ENCODE peak calls at places on chromosomes 11 and 22, in five cellular contexts. Q is K562, D is IMR-90, Z is SK-N-SH, P is GM12878. R is an unnamed sample.

GRCh38 chr22:19806213-19807160 is 45.9 kb downstream of the TBX1 start:
- DNase-seq in Q (peak; percentile 99), D (no peak), Z (peak; percentile 30), P (no peak), R (peak; percentile 50)

GRCh38 chr11:114036156-114036811 is 23.2 kb upstream of the ZBTB16 start:
- DNase-seq in Q (peak; percentile 76), D (peak; percentile 18), Z (peak; percentile 90), P (no peak), R (peak; percentile 72)

GRCh38 chr22:27668828-27669797 is 132.4 kb downstream of the MN1 start:
- DNase-seq in Q (peak; percentile 78), D (peak; percentile 18), Z (no peak), P (no peak), R (peak; percentile 58)

GRCh38 chr11:63614136-63614664 is at the start of gene PLAAT3:
- DNase-seq in Q (peak; percentile 87), D (no peak), Z (peak; percentile 87), P (no peak), R (peak; percentile 82)

GRCh38 chr22:22944268-22944985 is 56.8 kb downstream of the IGLL5 start:
- DNase-seq in Q (no peak), D (no peak), Z (no peak), P (no peak), R (no peak)

GRCh38 chr22:21816787-21817496 is 50.5 kb downstream of the MAPK1 start:
- DNase-seq in Q (peak; percentile 72), D (peak; percentile 95), Z (peak; percentile 20), P (peak; percentile 61), R (peak; percentile 48)

GRCh38 chr22:40024201-40025061 is 29.7 kb downstream of the FAM83F start:
- DNase-seq in Q (peak; percentile 84), D (peak; percentile 51), Z (peak; percentile 85), P (no peak), R (peak; percentile 75)

GRCh38 chr11:65588199-65589054 is 7.2 kb downstream of the KCNK7 start:
- DNase-seq in Q (peak; percentile 66), D (peak; percentile 32), Z (peak; percentile 88), P (peak; percentile 96), R (peak; percentile 77)

GRCh38 chr22:49574861-49575702 is 252.6 kb downstream of the BRD1 start:
- DNase-seq in Q (no peak), D (no peak), Z (peak; percentile 9), P (no peak), R (no peak)

GRCh38 chr11:120738516-120739046 is 227.0 kb downstream of the GRIK4 start:
- DNase-seq in Q (no peak), D (no peak), Z (no peak), P (no peak), R (no peak)

GRCh38 chr11:35812850-35813249 is 131.0 kb upstream of the LDLRAD3 start:
- DNase-seq in Q (no peak), D (no peak), Z (no peak), P (no peak), R (no peak)

GRCh38 chr11:58334708-58335107 is 24.2 kb downstream of the OR5B17 start:
- DNase-seq in Q (no peak), D (peak; percentile 89), Z (no peak), P (no peak), R (peak; percentile 2)

GRCh38 chr11:108224908-108225786 is 2.3 kb downstream of the ATM start:
- DNase-seq in Q (no peak), D (no peak), Z (no peak), P (no peak), R (no peak)

GRCh38 chr11:44180107-44180506 is 84.6 kb downstream of the EXT2 start:
- DNase-seq in Q (no peak), D (no peak), Z (no peak), P (no peak), R (no peak)

GRCh38 chr11:116948375-116948774 is 111.0 kb upstream of the APOA1 start:
- DNase-seq in Q (no peak), D (peak; percentile 54), Z (no peak), P (no peak), R (no peak)

GRCh38 chr11:121769191-121769590 is 316.4 kb upstream of the SORL1-AS1 start:
- DNase-seq in Q (no peak), D (no peak), Z (no peak), P (no peak), R (no peak)

GRCh38 chr11:46256540-46257001 is 20.9 kb upstream of the CREB3L1 start:
- DNase-seq in Q (no peak), D (no peak), Z (no peak), P (no peak), R (no peak)

GRCh38 chr11:112786886-112787530 is 174.2 kb upstream of the NCAM1 start:
- DNase-seq in Q (no peak), D (no peak), Z (no peak), P (no peak), R (no peak)

GRCh38 chr22:46748206-46748947 is 10.3 kb upstream of the CERK start:
- DNase-seq in Q (no peak), D (no peak), Z (no peak), P (no peak), R (no peak)

GRCh38 chr11:118059231-118059940 is 17.5 kb upstream of the TMPRSS4 start:
- DNase-seq in Q (no peak), D (no peak), Z (no peak), P (no peak), R (no peak)

GRCh38 chr11:121291896-121292502 is 572 bp upstream of the SC5D start:
- DNase-seq in Q (no peak), D (peak; percentile 5), Z (peak; percentile 3), P (peak; percentile 51), R (no peak)

GRCh38 chr11:56977324-56977723 is 11.4 kb upstream of the OR5AK2 start:
- DNase-seq in Q (no peak), D (no peak), Z (no peak), P (no peak), R (no peak)

GRCh38 chr22:35452351-35452781 is 52.4 kb downstream of the MCM5 start:
- DNase-seq in Q (no peak), D (no peak), Z (no peak), P (no peak), R (no peak)

GRCh38 chr22:49462795-49463194 is 364.9 kb downstream of the BRD1 start:
- DNase-seq in Q (no peak), D (no peak), Z (no peak), P (no peak), R (no peak)

GRCh38 chr22:42905702-42906183 is 48.7 kb upstream of the ARFGAP3 start:
- DNase-seq in Q (no peak), D (no peak), Z (peak; percentile 15), P (no peak), R (no peak)

GRCh38 chr11:103892603-103893002 is 143.8 kb upstream of the DDI1 start:
- DNase-seq in Q (no peak), D (peak; percentile 83), Z (no peak), P (no peak), R (peak; percentile 39)

GRCh38 chr11:1564535-1565172 is 7.4 kb downstream of the DUSP8 start:
- DNase-seq in Q (peak; percentile 94), D (peak; percentile 94), Z (peak; percentile 88), P (no peak), R (peak; percentile 38)

DNA sequence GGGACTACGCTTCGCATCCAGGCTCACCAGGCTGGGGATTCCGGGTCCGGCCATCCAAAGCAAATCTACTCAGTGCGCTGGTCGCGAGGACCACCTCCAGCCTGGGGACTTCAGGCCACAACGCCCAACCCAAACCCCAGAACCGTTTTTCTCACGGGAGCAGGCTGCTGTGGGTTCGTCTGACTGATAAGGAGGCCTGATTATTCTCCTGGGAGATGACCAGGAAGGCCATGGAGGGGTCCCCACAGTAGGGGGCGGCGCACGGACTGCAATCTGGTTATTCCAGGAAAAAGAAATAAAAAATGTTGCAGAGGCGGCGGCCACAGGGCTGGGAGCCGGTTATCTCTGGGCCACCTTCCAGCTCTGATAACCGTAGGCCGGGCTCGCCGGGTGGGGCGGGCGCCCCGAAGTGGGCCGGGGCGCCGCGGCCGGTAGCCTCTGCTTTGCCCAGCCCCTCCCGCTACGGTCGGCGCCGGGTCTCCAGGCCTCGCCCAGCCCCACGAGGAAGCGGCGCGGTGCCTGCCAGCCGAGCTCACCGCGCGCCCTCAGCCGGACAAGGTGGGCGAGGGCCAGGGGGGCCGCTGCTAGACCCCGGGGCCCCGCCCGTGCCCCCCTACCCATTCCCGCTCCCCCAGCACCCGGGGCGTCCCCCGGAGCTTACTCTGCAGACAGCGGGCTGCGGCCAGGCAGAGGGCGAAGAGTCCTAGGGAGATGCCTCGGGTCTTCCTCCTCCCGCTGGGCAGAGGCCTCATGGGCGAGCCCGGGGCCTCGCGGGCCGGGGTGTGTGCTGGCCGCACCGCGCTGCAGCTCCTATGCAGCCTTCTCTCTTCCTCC is 450 bp downstream of the VSTM5 start:
- DNase-seq in Q (peak; percentile 41), D (no peak), Z (peak; percentile 83), P (no peak), R (peak; percentile 11)
- TF ChIP-seq RCOR1 in Q (peak; percentile 67), D (no peak), Z (no peak), P (no peak), R (no peak)

GRCh38 chr11:125515102-125515439 is 19.0 kb upstream of the FEZ1 start:
- DNase-seq in Q (no peak), D (no peak), Z (no peak), P (no peak), R (no peak)

GRCh38 chr11:125513705-125514265 is 17.7 kb upstream of the FEZ1 start:
- DNase-seq in Q (no peak), D (no peak), Z (no peak), P (no peak), R (no peak)

GRCh38 chr11:125516266-125516665 is 20.2 kb upstream of the FEZ1 start:
- DNase-seq in Q (no peak), D (no peak), Z (no peak), P (no peak), R (no peak)

GRCh38 chr11:125512106-125512505 is 16.0 kb upstream of the FEZ1 start:
- DNase-seq in Q (no peak), D (no peak), Z (no peak), P (no peak), R (no peak)

GRCh38 chr11:125514336-125515101 is 18.5 kb upstream of the FEZ1 start:
- DNase-seq in Q (no peak), D (peak; percentile 46), Z (peak; percentile 32), P (peak; percentile 92), R (no peak)
- TF ChIP-seq RCOR1 in Q (peak; percentile 55), D (no peak), Z (peak; percentile 58), P (no peak), R (no peak)

GRCh38 chr11:115716577-115717214 is 212.5 kb upstream of the CADM1 start:
- DNase-seq in Q (no peak), D (no peak), Z (no peak), P (no peak), R (no peak)
- TF ChIP-seq RCOR1 in Q (no peak), D (no peak), Z (no peak), P (no peak), R (no peak)

GRCh38 chr11:128481135-128481534 is 106.2 kb downstream of the ETS1 start:
- DNase-seq in Q (no peak), D (peak; percentile 93), Z (no peak), P (no peak), R (no peak)
- TF ChIP-seq RCOR1 in Q (no peak), D (no peak), Z (no peak), P (no peak), R (no peak)

DNA sequence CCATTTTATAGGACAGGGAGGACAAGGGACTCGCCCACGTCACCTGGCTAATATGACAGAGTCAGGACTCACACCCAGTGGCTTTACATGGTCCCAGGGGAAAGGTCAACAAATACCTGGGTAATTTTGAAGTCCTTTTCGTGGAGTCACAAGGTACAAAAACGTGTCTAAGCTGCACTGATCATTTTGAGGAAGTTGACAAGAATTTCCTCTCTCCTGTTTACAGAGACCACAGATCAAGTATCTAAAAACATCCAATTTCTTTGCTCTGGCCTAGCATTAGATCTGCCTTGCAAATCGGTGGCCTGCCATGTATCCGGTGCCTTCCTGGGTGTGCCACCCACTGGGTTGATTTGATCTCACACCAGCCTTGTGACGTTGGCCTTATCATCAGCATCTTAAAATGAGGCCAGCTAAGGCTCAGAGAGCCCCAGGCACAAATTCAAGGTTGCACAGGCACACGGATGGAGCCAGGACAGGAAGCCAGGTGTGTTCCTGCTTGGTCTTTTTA is 17.6 kb downstream of the GDPD5 start:
- DNase-seq in Q (no peak), D (no peak), Z (peak; percentile 52), P (peak; percentile 44), R (no peak)
- TF ChIP-seq RCOR1 in Q (no peak), D (no peak), Z (peak; percentile 25), P (no peak), R (no peak)

R was measured in A549.